ENCODE peak calls at places on chromosomes 12 and 14, in ten cellular contexts. One of them, this sample, is unnamed.

GRCh38 chr12:124762791-124763593 is 100.7 kb downstream of the SCARB1 start:
- DNase-seq in NCI-H2171 treated with DMSO at 0.1 percent for 48 hours: no peak
- DNase-seq in skeletal muscle cell: no peak
- DNase-seq in activated T-cell treated with anti-CD3 and anti-CD28 coated beads, Interleukin-2, amount 50 U/mL, for 1 hour: no peak
- DNase-seq in HuH-7.5: no peak
- DNase-seq in upper lobe of right lung: no peak
- DNase-seq in T follicular helper cell: no peak
- DNase-seq in activated CD8-positive, alpha-beta memory T cell treated with anti-CD3 and anti-CD28 coated beads for 48 hours: no peak
- DNase-seq in NCI-H1694 treated with DMSO at 0.1 percent for 48 hours: no peak
- DNase-seq in NCI-H1417 treated with DMSO at 0.1 percent for 48 hours: no peak
- DNase-seq in this sample: no peak

GRCh38 chr14:59246566-59246965 is 58.1 kb downstream of the DAAM1 start:
- DNase-seq in NCI-H2171 treated with DMSO at 0.1 percent for 48 hours: no peak
- DNase-seq in skeletal muscle cell: no peak
- DNase-seq in activated T-cell treated with anti-CD3 and anti-CD28 coated beads, Interleukin-2, amount 50 U/mL, for 1 hour: no peak
- DNase-seq in HuH-7.5: no peak
- DNase-seq in upper lobe of right lung: no peak
- DNase-seq in T follicular helper cell: no peak
- DNase-seq in activated CD8-positive, alpha-beta memory T cell treated with anti-CD3 and anti-CD28 coated beads for 48 hours: no peak
- DNase-seq in NCI-H1694 treated with DMSO at 0.1 percent for 48 hours: no peak
- DNase-seq in NCI-H1417 treated with DMSO at 0.1 percent for 48 hours: no peak
- DNase-seq in this sample: no peak

GRCh38 chr12:3119745-3120660 is 42.8 kb downstream of the TSPAN9 start:
- DNase-seq in NCI-H2171 treated with DMSO at 0.1 percent for 48 hours: peak; percentile 57
- DNase-seq in skeletal muscle cell: peak; percentile 47
- DNase-seq in activated T-cell treated with anti-CD3 and anti-CD28 coated beads, Interleukin-2, amount 50 U/mL, for 1 hour: no peak
- DNase-seq in HuH-7.5: no peak
- DNase-seq in upper lobe of right lung: peak; percentile 81
- DNase-seq in T follicular helper cell: no peak
- DNase-seq in activated CD8-positive, alpha-beta memory T cell treated with anti-CD3 and anti-CD28 coated beads for 48 hours: no peak
- DNase-seq in NCI-H1694 treated with DMSO at 0.1 percent for 48 hours: peak; percentile 94
- DNase-seq in NCI-H1417 treated with DMSO at 0.1 percent for 48 hours: no peak
- DNase-seq in this sample: no peak

GRCh38 chr14:72479471-72479931 is 414.4 kb downstream of the DPF3 start:
- DNase-seq in NCI-H2171 treated with DMSO at 0.1 percent for 48 hours: peak; percentile 73
- DNase-seq in skeletal muscle cell: no peak
- DNase-seq in activated T-cell treated with anti-CD3 and anti-CD28 coated beads, Interleukin-2, amount 50 U/mL, for 1 hour: no peak
- DNase-seq in HuH-7.5: no peak
- DNase-seq in upper lobe of right lung: no peak
- DNase-seq in T follicular helper cell: no peak
- DNase-seq in activated CD8-positive, alpha-beta memory T cell treated with anti-CD3 and anti-CD28 coated beads for 48 hours: no peak
- DNase-seq in NCI-H1694 treated with DMSO at 0.1 percent for 48 hours: no peak
- DNase-seq in NCI-H1417 treated with DMSO at 0.1 percent for 48 hours: no peak
- DNase-seq in this sample: no peak

GRCh38 chr12:119036878-119037493 is 55.6 kb downstream of the SRRM4 start:
- DNase-seq in NCI-H2171 treated with DMSO at 0.1 percent for 48 hours: peak; percentile 8
- DNase-seq in skeletal muscle cell: no peak
- DNase-seq in activated T-cell treated with anti-CD3 and anti-CD28 coated beads, Interleukin-2, amount 50 U/mL, for 1 hour: no peak
- DNase-seq in HuH-7.5: no peak
- DNase-seq in upper lobe of right lung: no peak
- DNase-seq in T follicular helper cell: no peak
- DNase-seq in activated CD8-positive, alpha-beta memory T cell treated with anti-CD3 and anti-CD28 coated beads for 48 hours: no peak
- DNase-seq in NCI-H1694 treated with DMSO at 0.1 percent for 48 hours: peak; percentile 49
- DNase-seq in NCI-H1417 treated with DMSO at 0.1 percent for 48 hours: no peak
- DNase-seq in this sample: no peak

GRCh38 chr14:98345186-98345585 is 926.8 kb downstream of the BCL11B start:
- DNase-seq in NCI-H2171 treated with DMSO at 0.1 percent for 48 hours: no peak
- DNase-seq in skeletal muscle cell: no peak
- DNase-seq in activated T-cell treated with anti-CD3 and anti-CD28 coated beads, Interleukin-2, amount 50 U/mL, for 1 hour: no peak
- DNase-seq in HuH-7.5: no peak
- DNase-seq in upper lobe of right lung: no peak
- DNase-seq in T follicular helper cell: no peak
- DNase-seq in activated CD8-positive, alpha-beta memory T cell treated with anti-CD3 and anti-CD28 coated beads for 48 hours: no peak
- DNase-seq in NCI-H1694 treated with DMSO at 0.1 percent for 48 hours: no peak
- DNase-seq in NCI-H1417 treated with DMSO at 0.1 percent for 48 hours: no peak
- DNase-seq in this sample: no peak

GRCh38 chr14:69916396-69916795 is 37.2 kb downstream of the SMOC1 start:
- DNase-seq in NCI-H2171 treated with DMSO at 0.1 percent for 48 hours: no peak
- DNase-seq in skeletal muscle cell: no peak
- DNase-seq in activated T-cell treated with anti-CD3 and anti-CD28 coated beads, Interleukin-2, amount 50 U/mL, for 1 hour: no peak
- DNase-seq in HuH-7.5: no peak
- DNase-seq in upper lobe of right lung: no peak
- DNase-seq in T follicular helper cell: no peak
- DNase-seq in activated CD8-positive, alpha-beta memory T cell treated with anti-CD3 and anti-CD28 coated beads for 48 hours: no peak
- DNase-seq in NCI-H1694 treated with DMSO at 0.1 percent for 48 hours: no peak
- DNase-seq in NCI-H1417 treated with DMSO at 0.1 percent for 48 hours: no peak
- DNase-seq in this sample: no peak

GRCh38 chr14:98754343-98755025 is 517.5 kb downstream of the BCL11B start:
- DNase-seq in NCI-H2171 treated with DMSO at 0.1 percent for 48 hours: no peak
- DNase-seq in skeletal muscle cell: peak; percentile 27
- DNase-seq in activated T-cell treated with anti-CD3 and anti-CD28 coated beads, Interleukin-2, amount 50 U/mL, for 1 hour: no peak
- DNase-seq in HuH-7.5: no peak
- DNase-seq in upper lobe of right lung: no peak
- DNase-seq in T follicular helper cell: no peak
- DNase-seq in activated CD8-positive, alpha-beta memory T cell treated with anti-CD3 and anti-CD28 coated beads for 48 hours: no peak
- DNase-seq in NCI-H1694 treated with DMSO at 0.1 percent for 48 hours: no peak
- DNase-seq in NCI-H1417 treated with DMSO at 0.1 percent for 48 hours: no peak
- DNase-seq in this sample: no peak

GRCh38 chr12:125192690-125193221 is 127.5 kb downstream of the AACS start:
- DNase-seq in NCI-H2171 treated with DMSO at 0.1 percent for 48 hours: no peak
- DNase-seq in skeletal muscle cell: no peak
- DNase-seq in activated T-cell treated with anti-CD3 and anti-CD28 coated beads, Interleukin-2, amount 50 U/mL, for 1 hour: no peak
- DNase-seq in HuH-7.5: no peak
- DNase-seq in upper lobe of right lung: no peak
- DNase-seq in T follicular helper cell: no peak
- DNase-seq in activated CD8-positive, alpha-beta memory T cell treated with anti-CD3 and anti-CD28 coated beads for 48 hours: no peak
- DNase-seq in NCI-H1694 treated with DMSO at 0.1 percent for 48 hours: no peak
- DNase-seq in NCI-H1417 treated with DMSO at 0.1 percent for 48 hours: no peak
- DNase-seq in this sample: no peak

GRCh38 chr12:24751181-24751580 is 197.7 kb downstream of the BCAT1 start:
- DNase-seq in NCI-H2171 treated with DMSO at 0.1 percent for 48 hours: no peak
- DNase-seq in skeletal muscle cell: no peak
- DNase-seq in activated T-cell treated with anti-CD3 and anti-CD28 coated beads, Interleukin-2, amount 50 U/mL, for 1 hour: no peak
- DNase-seq in HuH-7.5: no peak
- DNase-seq in upper lobe of right lung: no peak
- DNase-seq in T follicular helper cell: no peak
- DNase-seq in activated CD8-positive, alpha-beta memory T cell treated with anti-CD3 and anti-CD28 coated beads for 48 hours: no peak
- DNase-seq in NCI-H1694 treated with DMSO at 0.1 percent for 48 hours: no peak
- DNase-seq in NCI-H1417 treated with DMSO at 0.1 percent for 48 hours: no peak
- DNase-seq in this sample: no peak

GRCh38 chr12:30395190-30395589 is 300.5 kb downstream of the IPO8 start:
- DNase-seq in NCI-H2171 treated with DMSO at 0.1 percent for 48 hours: no peak
- DNase-seq in skeletal muscle cell: no peak
- DNase-seq in activated T-cell treated with anti-CD3 and anti-CD28 coated beads, Interleukin-2, amount 50 U/mL, for 1 hour: no peak
- DNase-seq in HuH-7.5: no peak
- DNase-seq in upper lobe of right lung: no peak
- DNase-seq in T follicular helper cell: no peak
- DNase-seq in activated CD8-positive, alpha-beta memory T cell treated with anti-CD3 and anti-CD28 coated beads for 48 hours: no peak
- DNase-seq in NCI-H1694 treated with DMSO at 0.1 percent for 48 hours: no peak
- DNase-seq in NCI-H1417 treated with DMSO at 0.1 percent for 48 hours: no peak
- DNase-seq in this sample: no peak

GRCh38 chr14:99768381-99768780 is 24.8 kb upstream of the EML1 start:
- DNase-seq in NCI-H2171 treated with DMSO at 0.1 percent for 48 hours: peak; percentile 20
- DNase-seq in skeletal muscle cell: no peak
- DNase-seq in activated T-cell treated with anti-CD3 and anti-CD28 coated beads, Interleukin-2, amount 50 U/mL, for 1 hour: no peak
- DNase-seq in HuH-7.5: no peak
- DNase-seq in upper lobe of right lung: no peak
- DNase-seq in T follicular helper cell: no peak
- DNase-seq in activated CD8-positive, alpha-beta memory T cell treated with anti-CD3 and anti-CD28 coated beads for 48 hours: no peak
- DNase-seq in NCI-H1694 treated with DMSO at 0.1 percent for 48 hours: no peak
- DNase-seq in NCI-H1417 treated with DMSO at 0.1 percent for 48 hours: no peak
- DNase-seq in this sample: no peak

GRCh38 chr14:52649511-52649910 is 45.8 kb downstream of the ERO1A start:
- DNase-seq in NCI-H2171 treated with DMSO at 0.1 percent for 48 hours: no peak
- DNase-seq in skeletal muscle cell: no peak
- DNase-seq in activated T-cell treated with anti-CD3 and anti-CD28 coated beads, Interleukin-2, amount 50 U/mL, for 1 hour: no peak
- DNase-seq in HuH-7.5: no peak
- DNase-seq in upper lobe of right lung: no peak
- DNase-seq in T follicular helper cell: no peak
- DNase-seq in activated CD8-positive, alpha-beta memory T cell treated with anti-CD3 and anti-CD28 coated beads for 48 hours: no peak
- DNase-seq in NCI-H1694 treated with DMSO at 0.1 percent for 48 hours: no peak
- DNase-seq in NCI-H1417 treated with DMSO at 0.1 percent for 48 hours: no peak
- DNase-seq in this sample: no peak

GRCh38 chr12:49872381-49872780 is 29.5 kb upstream of the BCDIN3D start:
- DNase-seq in NCI-H2171 treated with DMSO at 0.1 percent for 48 hours: no peak
- DNase-seq in skeletal muscle cell: no peak
- DNase-seq in activated T-cell treated with anti-CD3 and anti-CD28 coated beads, Interleukin-2, amount 50 U/mL, for 1 hour: no peak
- DNase-seq in HuH-7.5: no peak
- DNase-seq in upper lobe of right lung: no peak
- DNase-seq in T follicular helper cell: no peak
- DNase-seq in activated CD8-positive, alpha-beta memory T cell treated with anti-CD3 and anti-CD28 coated beads for 48 hours: no peak
- DNase-seq in NCI-H1694 treated with DMSO at 0.1 percent for 48 hours: no peak
- DNase-seq in NCI-H1417 treated with DMSO at 0.1 percent for 48 hours: no peak
- DNase-seq in this sample: no peak

GRCh38 chr12:101327547-101327946 is 47.6 kb downstream of the UTP20 start:
- DNase-seq in NCI-H2171 treated with DMSO at 0.1 percent for 48 hours: no peak
- DNase-seq in skeletal muscle cell: no peak
- DNase-seq in activated T-cell treated with anti-CD3 and anti-CD28 coated beads, Interleukin-2, amount 50 U/mL, for 1 hour: no peak
- DNase-seq in HuH-7.5: no peak
- DNase-seq in upper lobe of right lung: no peak
- DNase-seq in T follicular helper cell: no peak
- DNase-seq in activated CD8-positive, alpha-beta memory T cell treated with anti-CD3 and anti-CD28 coated beads for 48 hours: no peak
- DNase-seq in NCI-H1694 treated with DMSO at 0.1 percent for 48 hours: no peak
- DNase-seq in NCI-H1417 treated with DMSO at 0.1 percent for 48 hours: no peak
- DNase-seq in this sample: no peak

GRCh38 chr12:24109381-24110039 is 160.0 kb upstream of the SOX5 start:
- DNase-seq in NCI-H2171 treated with DMSO at 0.1 percent for 48 hours: peak; percentile 28
- DNase-seq in skeletal muscle cell: no peak
- DNase-seq in activated T-cell treated with anti-CD3 and anti-CD28 coated beads, Interleukin-2, amount 50 U/mL, for 1 hour: no peak
- DNase-seq in HuH-7.5: peak; percentile 25
- DNase-seq in upper lobe of right lung: no peak
- DNase-seq in T follicular helper cell: no peak
- DNase-seq in activated CD8-positive, alpha-beta memory T cell treated with anti-CD3 and anti-CD28 coated beads for 48 hours: no peak
- DNase-seq in NCI-H1694 treated with DMSO at 0.1 percent for 48 hours: peak; percentile 47
- DNase-seq in NCI-H1417 treated with DMSO at 0.1 percent for 48 hours: peak; percentile 29
- DNase-seq in this sample: no peak

GRCh38 chr12:6375269-6376078 is at the start of gene SCNN1A:
- DNase-seq in NCI-H2171 treated with DMSO at 0.1 percent for 48 hours: no peak
- DNase-seq in skeletal muscle cell: no peak
- DNase-seq in activated T-cell treated with anti-CD3 and anti-CD28 coated beads, Interleukin-2, amount 50 U/mL, for 1 hour: no peak
- DNase-seq in HuH-7.5: no peak
- DNase-seq in upper lobe of right lung: peak; percentile 92
- DNase-seq in T follicular helper cell: no peak
- DNase-seq in activated CD8-positive, alpha-beta memory T cell treated with anti-CD3 and anti-CD28 coated beads for 48 hours: no peak
- DNase-seq in NCI-H1694 treated with DMSO at 0.1 percent for 48 hours: no peak
- DNase-seq in NCI-H1417 treated with DMSO at 0.1 percent for 48 hours: no peak
- DNase-seq in this sample: no peak

GRCh38 chr14:103260629-103261124 is 73.4 kb upstream of the EIF5 start:
- DNase-seq in NCI-H2171 treated with DMSO at 0.1 percent for 48 hours: no peak
- DNase-seq in skeletal muscle cell: no peak
- DNase-seq in activated T-cell treated with anti-CD3 and anti-CD28 coated beads, Interleukin-2, amount 50 U/mL, for 1 hour: no peak
- DNase-seq in HuH-7.5: no peak
- DNase-seq in upper lobe of right lung: peak; percentile 69
- DNase-seq in T follicular helper cell: no peak
- DNase-seq in activated CD8-positive, alpha-beta memory T cell treated with anti-CD3 and anti-CD28 coated beads for 48 hours: no peak
- DNase-seq in NCI-H1694 treated with DMSO at 0.1 percent for 48 hours: no peak
- DNase-seq in NCI-H1417 treated with DMSO at 0.1 percent for 48 hours: no peak
- DNase-seq in this sample: no peak

GRCh38 chr14:71491925-71492324 is 440.3 kb upstream of the RGS6 start:
- DNase-seq in NCI-H2171 treated with DMSO at 0.1 percent for 48 hours: no peak
- DNase-seq in skeletal muscle cell: no peak
- DNase-seq in activated T-cell treated with anti-CD3 and anti-CD28 coated beads, Interleukin-2, amount 50 U/mL, for 1 hour: no peak
- DNase-seq in HuH-7.5: peak; percentile 28
- DNase-seq in upper lobe of right lung: no peak
- DNase-seq in T follicular helper cell: no peak
- DNase-seq in activated CD8-positive, alpha-beta memory T cell treated with anti-CD3 and anti-CD28 coated beads for 48 hours: no peak
- DNase-seq in NCI-H1694 treated with DMSO at 0.1 percent for 48 hours: no peak
- DNase-seq in NCI-H1417 treated with DMSO at 0.1 percent for 48 hours: no peak
- DNase-seq in this sample: no peak

GRCh38 chr12:132333273-132333672 is 3.9 kb upstream of the GALNT9 start:
- DNase-seq in NCI-H2171 treated with DMSO at 0.1 percent for 48 hours: no peak
- DNase-seq in skeletal muscle cell: no peak
- DNase-seq in activated T-cell treated with anti-CD3 and anti-CD28 coated beads, Interleukin-2, amount 50 U/mL, for 1 hour: no peak
- DNase-seq in HuH-7.5: no peak
- DNase-seq in upper lobe of right lung: no peak
- DNase-seq in T follicular helper cell: no peak
- DNase-seq in activated CD8-positive, alpha-beta memory T cell treated with anti-CD3 and anti-CD28 coated beads for 48 hours: no peak
- DNase-seq in NCI-H1694 treated with DMSO at 0.1 percent for 48 hours: no peak
- DNase-seq in NCI-H1417 treated with DMSO at 0.1 percent for 48 hours: no peak
- DNase-seq in this sample: no peak

GRCh38 chr12:91556909-91557308 is 374.3 kb upstream of the DCN start:
- DNase-seq in NCI-H2171 treated with DMSO at 0.1 percent for 48 hours: no peak
- DNase-seq in skeletal muscle cell: no peak
- DNase-seq in activated T-cell treated with anti-CD3 and anti-CD28 coated beads, Interleukin-2, amount 50 U/mL, for 1 hour: no peak
- DNase-seq in HuH-7.5: no peak
- DNase-seq in upper lobe of right lung: peak; percentile 48
- DNase-seq in T follicular helper cell: no peak
- DNase-seq in activated CD8-positive, alpha-beta memory T cell treated with anti-CD3 and anti-CD28 coated beads for 48 hours: no peak
- DNase-seq in NCI-H1694 treated with DMSO at 0.1 percent for 48 hours: no peak
- DNase-seq in NCI-H1417 treated with DMSO at 0.1 percent for 48 hours: no peak
- DNase-seq in this sample: no peak

GRCh38 chr12:122350444-122350843 is 72.0 kb downstream of the CLIP1 start:
- DNase-seq in NCI-H2171 treated with DMSO at 0.1 percent for 48 hours: no peak
- DNase-seq in skeletal muscle cell: peak; percentile 61
- DNase-seq in activated T-cell treated with anti-CD3 and anti-CD28 coated beads, Interleukin-2, amount 50 U/mL, for 1 hour: no peak
- DNase-seq in HuH-7.5: no peak
- DNase-seq in upper lobe of right lung: no peak
- DNase-seq in T follicular helper cell: no peak
- DNase-seq in activated CD8-positive, alpha-beta memory T cell treated with anti-CD3 and anti-CD28 coated beads for 48 hours: no peak
- DNase-seq in NCI-H1694 treated with DMSO at 0.1 percent for 48 hours: peak; percentile 8
- DNase-seq in NCI-H1417 treated with DMSO at 0.1 percent for 48 hours: no peak
- DNase-seq in this sample: no peak

GRCh38 chr14:50562841-50563240 is 2.9 kb downstream of the ATL1 start:
- DNase-seq in NCI-H2171 treated with DMSO at 0.1 percent for 48 hours: no peak
- DNase-seq in skeletal muscle cell: no peak
- DNase-seq in activated T-cell treated with anti-CD3 and anti-CD28 coated beads, Interleukin-2, amount 50 U/mL, for 1 hour: no peak
- DNase-seq in HuH-7.5: no peak
- DNase-seq in upper lobe of right lung: no peak
- DNase-seq in T follicular helper cell: no peak
- DNase-seq in activated CD8-positive, alpha-beta memory T cell treated with anti-CD3 and anti-CD28 coated beads for 48 hours: no peak
- DNase-seq in NCI-H1694 treated with DMSO at 0.1 percent for 48 hours: no peak
- DNase-seq in NCI-H1417 treated with DMSO at 0.1 percent for 48 hours: no peak
- DNase-seq in this sample: no peak

GRCh38 chr14:37588667-37588955 is 6.4 kb downstream of the FOXA1 start:
- DNase-seq in NCI-H2171 treated with DMSO at 0.1 percent for 48 hours: no peak
- DNase-seq in skeletal muscle cell: no peak
- DNase-seq in activated T-cell treated with anti-CD3 and anti-CD28 coated beads, Interleukin-2, amount 50 U/mL, for 1 hour: no peak
- DNase-seq in HuH-7.5: no peak
- DNase-seq in upper lobe of right lung: no peak
- DNase-seq in T follicular helper cell: no peak
- DNase-seq in activated CD8-positive, alpha-beta memory T cell treated with anti-CD3 and anti-CD28 coated beads for 48 hours: no peak
- DNase-seq in NCI-H1694 treated with DMSO at 0.1 percent for 48 hours: no peak
- DNase-seq in NCI-H1417 treated with DMSO at 0.1 percent for 48 hours: peak; percentile 62
- DNase-seq in this sample: no peak

GRCh38 chr14:88166616-88167015 is 156.5 kb downstream of the KCNK10 start:
- DNase-seq in NCI-H2171 treated with DMSO at 0.1 percent for 48 hours: no peak
- DNase-seq in skeletal muscle cell: no peak
- DNase-seq in activated T-cell treated with anti-CD3 and anti-CD28 coated beads, Interleukin-2, amount 50 U/mL, for 1 hour: no peak
- DNase-seq in HuH-7.5: no peak
- DNase-seq in upper lobe of right lung: no peak
- DNase-seq in T follicular helper cell: no peak
- DNase-seq in activated CD8-positive, alpha-beta memory T cell treated with anti-CD3 and anti-CD28 coated beads for 48 hours: no peak
- DNase-seq in NCI-H1694 treated with DMSO at 0.1 percent for 48 hours: no peak
- DNase-seq in NCI-H1417 treated with DMSO at 0.1 percent for 48 hours: no peak
- DNase-seq in this sample: no peak

GRCh38 chr12:105382771-105383632 is 52.5 kb downstream of the C12orf75 start:
- DNase-seq in NCI-H2171 treated with DMSO at 0.1 percent for 48 hours: peak; percentile 63
- DNase-seq in skeletal muscle cell: no peak
- DNase-seq in activated T-cell treated with anti-CD3 and anti-CD28 coated beads, Interleukin-2, amount 50 U/mL, for 1 hour: no peak
- DNase-seq in HuH-7.5: peak; percentile 64
- DNase-seq in upper lobe of right lung: no peak
- DNase-seq in T follicular helper cell: no peak
- DNase-seq in activated CD8-positive, alpha-beta memory T cell treated with anti-CD3 and anti-CD28 coated beads for 48 hours: no peak
- DNase-seq in NCI-H1694 treated with DMSO at 0.1 percent for 48 hours: peak; percentile 50
- DNase-seq in NCI-H1417 treated with DMSO at 0.1 percent for 48 hours: peak; percentile 13
- DNase-seq in this sample: peak; percentile 9

GRCh38 chr14:55739967-55740707 is 160.1 kb downstream of the KTN1 start:
- DNase-seq in NCI-H2171 treated with DMSO at 0.1 percent for 48 hours: no peak
- DNase-seq in skeletal muscle cell: no peak
- DNase-seq in activated T-cell treated with anti-CD3 and anti-CD28 coated beads, Interleukin-2, amount 50 U/mL, for 1 hour: no peak
- DNase-seq in HuH-7.5: no peak
- DNase-seq in upper lobe of right lung: no peak
- DNase-seq in T follicular helper cell: no peak
- DNase-seq in activated CD8-positive, alpha-beta memory T cell treated with anti-CD3 and anti-CD28 coated beads for 48 hours: no peak
- DNase-seq in NCI-H1694 treated with DMSO at 0.1 percent for 48 hours: no peak
- DNase-seq in NCI-H1417 treated with DMSO at 0.1 percent for 48 hours: no peak
- DNase-seq in this sample: no peak

GRCh38 chr12:132700212-132700913 is 10.3 kb upstream of the PGAM5 start:
- DNase-seq in NCI-H2171 treated with DMSO at 0.1 percent for 48 hours: no peak
- DNase-seq in skeletal muscle cell: no peak
- DNase-seq in activated T-cell treated with anti-CD3 and anti-CD28 coated beads, Interleukin-2, amount 50 U/mL, for 1 hour: no peak
- DNase-seq in HuH-7.5: no peak
- DNase-seq in upper lobe of right lung: no peak
- DNase-seq in T follicular helper cell: no peak
- DNase-seq in activated CD8-positive, alpha-beta memory T cell treated with anti-CD3 and anti-CD28 coated beads for 48 hours: no peak
- DNase-seq in NCI-H1694 treated with DMSO at 0.1 percent for 48 hours: no peak
- DNase-seq in NCI-H1417 treated with DMSO at 0.1 percent for 48 hours: no peak
- DNase-seq in this sample: no peak